ENCODE peak calls at places on chromosomes 2 and 18, in ten cellular contexts. Y is Peyer's patch, I is A549, N is thyroid gland, U is uterus, V is suprapubic skin, O is endothelial cell of umbilical vein, K is adrenal gland, X is body of pancreas, A is esophagus muscularis mucosa. M is an unnamed sample.

GRCh38 chr2:231399853-231400667 is 4.5 kb downstream of the B3GNT7 start:
- DNase-seq in Y (no peak), I (peak), N (peak), U (peak), V (no peak), O (peak), K (peak), X (peak), A (no peak), M (peak)

GRCh38 chr2:51490576-51491234 is 458.8 kb upstream of the NRXN1 start:
- DNase-seq in Y (no peak), I (no peak), N (no peak), U (no peak), V (no peak), O (no peak), K (no peak), X (no peak), A (no peak), M (no peak)

GRCh38 chr2:111622859-111623258 is 261.1 kb downstream of the ANAPC1 start:
- DNase-seq in Y (no peak), I (no peak), N (no peak), U (no peak), V (no peak), O (no peak), K (no peak), X (no peak), A (peak), M (no peak)

GRCh38 chr2:149098722-149099121 is 60.2 kb downstream of the LYPD6B start:
- DNase-seq in Y (no peak), I (no peak), N (no peak), U (no peak), V (no peak), O (peak), K (no peak), X (peak), A (no peak), M (no peak)

GRCh38 chr2:161599842-161600241 is 24.4 kb upstream of the SLC4A10 start:
- DNase-seq in Y (no peak), I (no peak), N (no peak), U (no peak), V (no peak), O (no peak), K (no peak), X (no peak), A (no peak), M (no peak)

GRCh38 chr2:219369447-219369861 is 18.3 kb downstream of the DNPEP start:
- DNase-seq in Y (no peak), I (peak), N (peak), U (peak), V (no peak), O (peak), K (peak), X (peak), A (no peak), M (peak)

GRCh38 chr18:76495435-76496199 is 575 bp upstream of the ZNF516 start:
- DNase-seq in Y (no peak), I (peak), N (peak), U (peak), V (peak), O (no peak), K (peak), X (peak), A (no peak), M (no peak)

GRCh38 chr2:227147023-227147422 is 17.0 kb downstream of the COL4A4 start:
- DNase-seq in Y (no peak), I (no peak), N (no peak), U (no peak), V (no peak), O (no peak), K (no peak), X (no peak), A (no peak), M (no peak)

GRCh38 chr2:9145109-9145751 is 61.4 kb upstream of the ASAP2 start:
- DNase-seq in Y (no peak), I (no peak), N (peak), U (peak), V (no peak), O (no peak), K (peak), X (no peak), A (no peak), M (no peak)

GRCh38 chr2:189238903-189239302 is 59.3 kb upstream of the COL5A2 start:
- DNase-seq in Y (no peak), I (no peak), N (no peak), U (no peak), V (no peak), O (no peak), K (no peak), X (no peak), A (no peak), M (no peak)
- TF ChIP-seq POLR2A in Y (no peak), I (no peak), N (no peak), U (no peak), V (no peak), O (no peak), K (no peak), X (no peak), A (no peak), M (no peak)

DNA sequence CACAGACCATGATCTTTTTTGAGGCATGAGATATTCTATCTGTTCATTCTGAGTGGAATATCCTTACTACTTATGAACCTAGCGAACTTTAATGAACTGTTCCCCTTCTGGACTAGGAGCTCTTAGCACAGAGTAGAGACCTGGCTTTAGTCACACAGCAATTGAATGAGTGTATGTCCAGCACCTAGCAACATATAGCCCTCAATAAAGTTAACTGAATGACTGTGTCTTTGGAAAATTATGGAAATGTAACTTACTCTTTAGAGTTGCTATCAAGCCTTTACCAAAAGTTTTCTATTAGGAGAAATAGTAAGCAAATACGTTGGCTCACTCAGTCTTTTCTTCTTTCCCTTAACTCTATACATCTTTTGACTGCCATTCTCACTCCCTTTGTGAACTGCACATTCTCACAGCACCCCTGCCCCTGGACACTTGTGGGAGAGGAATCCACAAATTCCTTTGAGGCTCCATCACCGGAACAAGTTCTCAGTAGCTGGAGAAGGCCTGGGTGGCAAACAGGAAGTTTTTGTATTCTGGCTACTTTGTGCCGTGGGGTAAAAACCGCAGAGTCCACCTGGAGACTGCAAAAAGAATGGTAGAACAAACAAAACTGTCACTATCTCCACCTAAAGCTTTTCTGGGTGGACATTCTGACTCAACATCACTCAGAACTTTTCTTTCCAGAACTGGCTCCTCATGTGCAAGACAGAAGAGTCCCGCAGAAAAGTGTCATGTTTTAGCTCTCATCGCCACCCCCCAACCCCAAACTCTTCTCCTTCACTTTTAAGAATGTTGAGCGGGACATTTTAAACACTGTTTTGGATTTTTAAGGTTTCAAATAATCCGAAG is 1.1 kb upstream of the UBE2E3 start:
- DNase-seq in Y (no peak), I (no peak), N (peak), U (no peak), V (no peak), O (peak), K (no peak), X (peak), A (no peak), M (no peak)
- H3K4me3 ChIP-seq in Y (peak), I (peak), N (peak), U (peak), V (peak), O (no peak), K (peak), X (no peak), A (peak), M (peak)

GRCh38 chr18:58443671-58444070 is 185.2 kb downstream of the ALPK2 start:
- DNase-seq in Y (no peak), I (no peak), N (no peak), U (no peak), V (no peak), O (no peak), K (no peak), X (no peak), A (no peak), M (no peak)
- TF ChIP-seq POLR2A in Y (no peak), I (no peak), N (no peak), U (no peak), V (no peak), O (no peak), K (no peak), X (no peak), A (no peak), M (no peak)

DNA sequence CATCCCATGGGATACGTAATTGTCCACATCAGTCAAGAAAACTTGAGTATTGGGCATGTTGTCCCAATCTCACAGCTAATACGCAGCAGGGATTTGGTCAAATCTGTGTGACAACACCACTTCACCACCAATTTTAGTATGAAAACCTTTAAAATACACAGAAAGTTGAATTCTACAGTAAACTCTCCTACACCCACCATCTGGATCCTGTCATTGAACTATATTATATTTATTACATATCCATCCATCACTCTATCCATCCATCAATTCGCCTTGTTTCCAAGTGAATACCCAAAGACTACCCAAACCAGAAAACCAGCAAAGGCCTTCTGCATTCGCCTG is 846 bp upstream of the FKBP7 start:
- DNase-seq in Y (no peak), I (no peak), N (no peak), U (no peak), V (no peak), O (no peak), K (no peak), X (no peak), A (no peak), M (no peak)
- H3K4me3 ChIP-seq in Y (peak), I (peak), N (no peak), U (peak), V (peak), O (no peak), K (peak), X (peak), A (peak), M (peak)

GRCh38 chr2:220999351-220999750 is 572.8 kb downstream of the EPHA4 start:
- DNase-seq in Y (no peak), I (no peak), N (no peak), U (no peak), V (no peak), O (no peak), K (no peak), X (no peak), A (no peak), M (no peak)
- TF ChIP-seq POLR2A in Y (no peak), I (no peak), N (no peak), U (no peak), V (no peak), O (no peak), K (no peak), X (no peak), A (no peak), M (no peak)

GRCh38 chr2:101714098-101714497 is 16.6 kb downstream of the MAP4K4 start:
- DNase-seq in Y (no peak), I (no peak), N (no peak), U (no peak), V (no peak), O (no peak), K (no peak), X (no peak), A (no peak), M (no peak)

GRCh38 chr2:101718993-101719571 is 21.6 kb downstream of the MAP4K4 start:
- DNase-seq in Y (no peak), I (no peak), N (no peak), U (no peak), V (no peak), O (no peak), K (no peak), X (no peak), A (peak), M (no peak)

GRCh38 chr2:101718479-101718878 is 21.0 kb downstream of the MAP4K4 start:
- DNase-seq in Y (no peak), I (no peak), N (no peak), U (no peak), V (no peak), O (no peak), K (no peak), X (no peak), A (peak), M (no peak)

GRCh38 chr2:101720732-101721131 is 23.2 kb downstream of the MAP4K4 start:
- DNase-seq in Y (no peak), I (no peak), N (no peak), U (no peak), V (no peak), O (no peak), K (no peak), X (no peak), A (no peak), M (no peak)

GRCh38 chr2:101717041-101717817 is 19.7 kb downstream of the MAP4K4 start:
- DNase-seq in Y (peak), I (no peak), N (no peak), U (no peak), V (no peak), O (no peak), K (no peak), X (no peak), A (no peak), M (no peak)
- H3K4me3 ChIP-seq in Y (no peak), I (no peak), N (no peak), U (no peak), V (no peak), O (no peak), K (no peak), X (no peak), A (no peak), M (no peak)